ENCODE peak calls at places on chromosomes 6 and 20, in six cellular contexts. K is K562, L is GM12878, N is upper lobe of left lung, D is A549, G is HepG2. W is an unnamed sample.

GRCh38 chr20:5621305-5621704 is 128.9 kb upstream of the SHLD1 start:
- ATAC-seq in D (no peak), N (no peak), K (no peak), L (no peak), G (no peak), W (peak)

GRCh38 chr6:2008383-2008976 is 236.9 kb downstream of the GMDS start:
- ATAC-seq in D (no peak), N (no peak), K (no peak), G (no peak), L (no peak), W (no peak)

GRCh38 chr6:47084530-47084929 is 42.4 kb upstream of the ADGRF1 start:
- ATAC-seq in L (no peak), D (no peak), K (peak), N (no peak), G (peak), W (no peak)

GRCh38 chr6:119240257-119241123 is 109.1 kb downstream of the MAN1A1 start:
- ATAC-seq in G (peak), D (no peak), K (peak), L (no peak), N (no peak), W (no peak)

GRCh38 chr6:68779366-68779765 is 144.3 kb downstream of the ADGRB3 start:
- ATAC-seq in K (no peak), G (no peak), N (no peak), L (no peak), D (no peak), W (no peak)

GRCh38 chr20:46099491-46100287 is 9.9 kb upstream of the NCOA5 start:
- ATAC-seq in G (peak), N (peak), K (peak), L (peak), D (peak), W (no peak)

GRCh38 chr6:139588076-139588639 is 213.7 kb upstream of the CITED2 start:
- ATAC-seq in K (peak), D (peak), G (peak), L (no peak), N (peak), W (no peak)

GRCh38 chr6:68778356-68779020 is 143.4 kb downstream of the ADGRB3 start:
- ATAC-seq in N (peak), D (peak), L (peak), K (peak), G (peak), W (peak)

GRCh38 chr6:30156262-30156599 is 4.8 kb downstream of the TRIM10 start:
- ATAC-seq in L (no peak), G (no peak), N (no peak), K (peak), D (peak), W (peak)

GRCh38 chr6:46419576-46420002 is 71.7 kb downstream of the RCAN2 start:
- ATAC-seq in D (no peak), G (peak), L (peak), N (no peak), K (peak), W (no peak)

GRCh38 chr6:157280947-157281346 is 42.4 kb downstream of the TMEM242 start:
- ATAC-seq in L (no peak), G (no peak), N (no peak), K (no peak), D (no peak), W (no peak)

GRCh38 chr6:121522771-121523386 is 87.4 kb downstream of the GJA1 start:
- ATAC-seq in G (no peak), N (no peak), D (no peak), L (no peak), K (no peak), W (no peak)

GRCh38 chr6:121523628-121524027 is 88.2 kb downstream of the GJA1 start:
- ATAC-seq in N (no peak), G (no peak), D (no peak), L (no peak), K (no peak), W (no peak)

GRCh38 chr6:121522265-121522664 is 86.8 kb downstream of the GJA1 start:
- ATAC-seq in G (no peak), N (no peak), L (no peak), D (peak), K (no peak), W (peak)

GRCh38 chr6:121521164-121521555 is 85.7 kb downstream of the GJA1 start:
- ATAC-seq in G (no peak), K (no peak), D (peak), L (no peak), N (no peak), W (peak)

DNA sequence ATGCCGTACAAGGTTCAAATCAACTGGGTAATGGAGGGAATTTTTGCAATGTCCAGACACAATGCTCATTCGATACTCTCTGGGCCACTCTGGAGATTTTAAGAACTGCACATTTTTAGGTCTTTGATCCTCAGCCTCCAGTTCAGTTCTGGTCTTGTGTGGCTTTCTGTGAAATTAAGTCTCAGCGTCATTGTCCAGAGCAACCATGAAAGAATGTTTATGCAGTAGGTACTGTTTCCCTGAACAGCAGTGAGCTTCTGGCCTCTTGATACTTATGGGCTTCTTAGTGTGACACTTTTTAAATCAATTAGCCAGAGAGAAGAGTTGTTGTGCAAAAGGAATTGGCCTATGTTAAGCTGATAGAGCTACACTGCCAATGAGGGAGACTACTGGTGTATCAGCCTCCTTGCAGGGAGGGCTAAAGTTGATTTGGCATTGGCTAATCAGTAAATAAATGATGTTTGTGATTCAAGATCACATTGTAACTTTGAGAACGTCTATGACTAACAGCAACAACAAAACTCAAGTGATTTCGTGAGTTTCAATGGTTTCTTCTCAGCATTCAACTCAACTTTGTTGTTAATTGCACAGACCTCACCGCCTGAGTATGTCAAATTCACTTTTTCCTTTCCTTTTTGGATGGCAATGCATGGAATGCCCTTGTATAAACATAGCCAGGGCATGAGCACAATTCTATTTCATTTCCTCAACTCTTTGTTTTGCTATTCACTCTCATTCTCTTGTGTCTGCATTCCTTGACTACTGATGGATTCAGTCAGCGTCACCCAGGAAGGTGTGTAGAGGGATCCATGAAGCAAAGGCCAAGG is 85.1 kb downstream of the GJA1 start:
- ATAC-seq in K (no peak), N (peak), D (peak), G (no peak), L (no peak), W (peak)
- TF ChIP-seq EP300 in K (no peak), N (no peak), D (peak), G (no peak), L (no peak), W (no peak)

GRCh38 chr6:158813032-158813431 is 6.1 kb downstream of the EZR start:
- ATAC-seq in D (no peak), K (no peak), G (no peak), L (peak), N (no peak), W (no peak)
- TF ChIP-seq POLR2A in D (no peak), K (peak), G (no peak), L (no peak), N (no peak), W (no peak)

DNA sequence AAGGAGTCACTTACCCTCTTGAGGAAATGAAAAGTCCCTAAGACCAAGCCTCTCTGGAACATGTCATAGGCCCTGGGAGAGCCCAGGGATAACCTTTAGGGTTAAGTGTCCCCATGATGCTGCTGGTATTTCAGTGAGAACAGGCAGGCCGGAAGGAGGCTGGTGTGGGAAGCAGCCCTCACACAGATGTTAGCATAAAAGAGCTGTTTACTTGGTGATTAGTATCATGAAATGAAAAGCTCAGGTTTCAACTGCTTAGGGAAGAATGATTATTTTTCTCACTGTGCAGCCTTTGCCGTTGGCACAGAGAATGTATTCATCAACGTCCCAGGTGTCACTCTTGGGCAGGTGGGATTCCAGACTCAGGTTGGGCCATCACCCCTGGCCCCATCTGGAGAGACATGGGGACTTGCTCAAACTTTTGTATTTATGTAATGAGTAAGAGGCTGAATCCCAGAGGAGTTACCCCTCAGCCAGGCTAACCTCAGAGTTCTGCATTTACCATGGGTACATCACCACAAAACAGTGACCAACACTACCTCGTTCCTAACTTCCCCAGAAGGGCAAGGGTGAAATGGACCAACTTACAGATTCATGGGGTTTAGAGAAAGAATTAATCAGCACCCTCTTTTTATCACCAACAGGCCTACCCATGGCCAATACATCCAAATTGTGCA is 260.1 kb upstream of the MARCKS start:
- ATAC-seq in G (peak), K (no peak), D (no peak), L (peak), N (no peak), W (no peak)
- TF ChIP-seq EP300 in G (no peak), K (no peak), D (no peak), L (no peak), N (no peak), W (no peak)

DNA sequence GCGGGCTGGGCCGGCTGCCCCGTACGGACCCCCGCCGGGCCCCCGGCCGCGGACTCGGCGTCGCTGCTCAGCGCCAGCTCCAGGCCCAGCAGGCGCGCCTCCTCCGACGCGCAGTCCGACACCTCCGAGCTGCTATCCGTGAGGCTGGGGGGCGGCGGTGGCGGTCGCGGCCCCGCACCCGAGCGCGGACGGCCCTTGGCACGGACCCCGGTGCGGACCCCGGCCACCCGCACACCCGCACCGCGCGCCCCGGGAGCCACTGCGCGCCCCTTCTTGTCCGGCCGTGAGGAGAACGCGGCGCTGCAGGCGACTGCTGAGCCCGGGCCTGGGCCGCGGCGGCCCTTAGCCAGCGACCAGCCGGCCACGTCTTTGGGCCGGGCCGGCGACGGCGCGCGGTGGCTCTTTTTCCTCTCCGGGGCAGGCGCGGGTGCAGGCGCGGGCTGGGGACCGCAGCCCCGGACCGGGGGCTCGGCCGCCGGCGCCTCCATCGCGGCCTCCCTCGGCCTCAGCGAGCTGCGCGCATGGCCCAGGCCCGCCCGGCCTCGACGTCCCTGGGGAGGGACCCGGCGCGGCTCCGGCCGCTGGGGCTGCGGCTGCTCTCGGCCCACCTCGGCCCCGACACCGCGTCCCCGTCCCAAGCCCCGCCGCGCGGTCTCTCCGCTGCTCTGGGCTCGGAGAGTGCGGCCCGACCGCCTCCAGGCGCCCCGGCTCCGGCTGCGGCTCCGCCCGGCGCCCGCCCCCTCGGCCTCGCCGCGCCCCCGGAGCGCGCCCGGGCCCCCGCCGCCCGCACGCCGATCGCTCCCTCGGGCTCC is 12.9 kb upstream of the TLDC2 start:
- ATAC-seq in L (no peak), K (no peak), N (no peak), D (no peak), G (no peak), W (peak)
- TF ChIP-seq POLR2A in L (peak), K (no peak), N (no peak), D (peak), G (no peak), W (peak)

GRCh38 chr6:25359191-25359861 is 80.2 kb downstream of the CARMIL1 start:
- ATAC-seq in N (peak), L (no peak), K (no peak), D (no peak), G (no peak), W (peak)
- TF ChIP-seq EP300 in N (no peak), L (no peak), K (no peak), D (no peak), G (no peak), W (no peak)

W was measured in gastroesophageal sphincter.